ENCODE peak calls at places on chromosomes 3 and 15, in six cellular contexts. S, Q, M, E, I and X are unnamed samples.
A peak's percentile ranks its signal among the peaks of the same experiment; 100 is the strongest.

GRCh38 chr3:98780343-98780742 is 17.2 kb downstream of the ST3GAL6 start:
- DNase-seq in S (no peak), Q (no peak), M (no peak), E (no peak), I (no peak), X (no peak)

GRCh38 chr3:197434841-197435240 is 120.9 kb downstream of the BDH1 start:
- DNase-seq in S (no peak), Q (no peak), M (no peak), E (no peak), I (no peak), X (no peak)

GRCh38 chr15:24678485-24678884 is 2.9 kb downstream of the NPAP1 start:
- DNase-seq in S (no peak), Q (no peak), M (peak; percentile 33), E (no peak), I (no peak), X (no peak)

GRCh38 chr3:196163687-196164493 is 47.3 kb downstream of the ZDHHC19 start:
- DNase-seq in S (no peak), Q (no peak), M (no peak), E (no peak), I (peak; percentile 52), X (no peak)

GRCh38 chr15:73005032-73005431 is 47.2 kb upstream of the NEO1 start:
- DNase-seq in S (no peak), Q (no peak), M (no peak), E (no peak), I (no peak), X (no peak)

GRCh38 chr15:93034512-93034911 is 54.5 kb downstream of the RGMA start:
- DNase-seq in S (no peak), Q (peak; percentile 13), M (no peak), E (no peak), I (no peak), X (no peak)

GRCh38 chr3:177443469-177443868 is 246.2 kb upstream of the TBL1XR1 start:
- DNase-seq in S (no peak), Q (no peak), M (no peak), E (peak; percentile 66), I (no peak), X (no peak)

GRCh38 chr3:154122912-154123559 is 1.8 kb downstream of the ARHGEF26 start:
- DNase-seq in S (no peak), Q (peak; percentile 22), M (peak; percentile 19), E (peak; percentile 23), I (peak; percentile 32), X (no peak)

GRCh38 chr3:18900994-18901393 is 247.3 kb upstream of the KCNH8 start:
- DNase-seq in S (no peak), Q (no peak), M (no peak), E (no peak), I (no peak), X (no peak)

GRCh38 chr3:129533406-129533805 is 5.0 kb downstream of the RHO start:
- DNase-seq in S (no peak), Q (no peak), M (no peak), E (no peak), I (no peak), X (no peak)

GRCh38 chr3:180362081-180362480 is 239.9 kb upstream of the TTC14 start:
- DNase-seq in S (no peak), Q (no peak), M (no peak), E (no peak), I (no peak), X (no peak)

GRCh38 chr15:29822100-29822684 is at the start of gene TJP1:
- DNase-seq in S (no peak), Q (peak; percentile 75), M (peak; percentile 88), E (peak; percentile 93), I (peak; percentile 93), X (no peak)

GRCh38 chr3:134078169-134078821 is 48.6 kb upstream of the SLCO2A1 start:
- DNase-seq in S (no peak), Q (peak; percentile 57), M (no peak), E (peak; percentile 91), I (no peak), X (no peak)

GRCh38 chr15:51837784-51838183 is 8.3 kb downstream of the TMOD3 start:
- DNase-seq in S (no peak), Q (no peak), M (no peak), E (no peak), I (no peak), X (peak; percentile 20)

GRCh38 chr3:29282431-29283296 is 1.8 kb downstream of the RBMS3 start:
- DNase-seq in S (no peak), Q (no peak), M (no peak), E (peak; percentile 57), I (peak; percentile 34), X (no peak)

DNA sequence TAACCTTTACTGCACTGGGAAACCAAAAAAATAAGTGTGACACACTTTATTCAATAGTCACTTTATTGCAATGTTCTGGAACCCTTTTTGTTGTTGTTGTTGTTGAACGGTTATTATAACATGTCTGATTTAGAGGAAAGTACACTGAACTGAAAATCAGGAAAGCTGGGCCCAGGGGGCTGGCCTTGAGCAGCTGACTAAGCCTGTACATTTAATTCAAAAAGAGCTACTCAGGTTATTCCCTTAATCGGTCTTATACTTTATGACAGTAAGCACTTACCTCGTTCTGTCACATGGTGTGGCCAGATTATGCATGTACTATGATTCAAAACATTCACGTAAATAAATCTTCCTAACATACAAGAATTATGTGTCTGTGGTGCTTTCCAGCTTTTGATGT is 382.6 kb upstream of the TPRG1 start:
- DNase-seq in S (no peak), Q (no peak), M (no peak), E (no peak), I (no peak), X (no peak)
- H3K4me3 ChIP-seq in S (no peak overlapping the region), Q (no peak overlapping the region), M (no peak overlapping the region), E (peak overlapping the region; percentile 13), I (no peak overlapping the region), X (no peak overlapping the region)

GRCh38 chr15:84669726-84670125 is 11.7 kb upstream of the NMB start:
- DNase-seq in S (no peak), Q (no peak), M (no peak), E (peak; percentile 93), I (no peak), X (no peak)
- H3K27ac ChIP-seq in S (no peak overlapping the region), Q (no peak overlapping the region), M (no peak overlapping the region), E (peak overlapping the region; percentile 88), I (no peak overlapping the region), X (no peak overlapping the region)

GRCh38 chr15:78265137-78265460 is 737 bp downstream of the DNAJA4 start:
- DNase-seq in S (no peak), Q (no peak), M (no peak), E (no peak), I (no peak), X (no peak)
- H3K4me3 ChIP-seq in S (peak overlapping the region; percentile 73), Q (peak overlapping the region; percentile 66), M (peak overlapping the region; percentile 61), E (peak overlapping the region; percentile 69), I (no peak overlapping the region), X (peak overlapping the region; percentile 74)

GRCh38 chr3:46664971-46665762 is 28.3 kb downstream of the ALS2CL start:
- DNase-seq in S (no peak), Q (no peak), M (no peak), E (no peak), I (no peak), X (no peak)
- H3K27ac ChIP-seq in S (no peak overlapping the region), Q (no peak overlapping the region), M (no peak overlapping the region), E (no peak overlapping the region), I (no peak overlapping the region), X (no peak overlapping the region)

GRCh38 chr15:68431037-68431791 is 749 bp downstream of the ITGA11 start:
- DNase-seq in S (no peak), Q (peak; percentile 56), M (peak; percentile 59), E (peak; percentile 71), I (peak; percentile 14), X (no peak)
- H3K4me3 ChIP-seq in S (no peak overlapping the region), Q (peak overlapping the region; percentile 87), M (peak overlapping the region; percentile 76), E (peak overlapping the region; percentile 94), I (peak overlapping the region; percentile 26), X (no peak overlapping the region)

GRCh38 chr3:46695177-46695961 is 1.9 kb upstream of the ALS2CL start:
- DNase-seq in S (peak; percentile 14), Q (peak; percentile 80), M (peak; percentile 88), E (peak; percentile 31), I (no peak), X (peak; percentile 50)
- H3K27ac ChIP-seq in S (peak overlapping the region; percentile 54), Q (peak overlapping the region; percentile 97), M (no peak overlapping the region), E (no peak overlapping the region), I (peak overlapping the region; percentile 90), X (peak overlapping the region; percentile 75)